ENCODE peak calls at places on chromosomes 7 and 10, in seven cellular contexts. One of them, this sample, is unnamed.

GRCh38 chr7:140403878-140404564 is at the start of gene RAB19:
- DNase-seq in HepG2: no peak
- DNase-seq in NB4: no peak
- DNase-seq in mesenchymal stem cell: no peak
- DNase-seq in SJSA1: no peak
- DNase-seq in CD8-positive, alpha-beta memory T cell: peak; percentile 43
- DNase-seq in AG09309: no peak
- DNase-seq in this sample: no peak

GRCh38 chr7:50832744-50833143 is 50.0 kb upstream of the GRB10 start:
- DNase-seq in CD8-positive, alpha-beta memory T cell: no peak
- DNase-seq in AG09309: peak; percentile 11
- DNase-seq in SJSA1: peak; percentile 57
- DNase-seq in NB4: peak; percentile 61
- DNase-seq in mesenchymal stem cell: peak; percentile 72
- DNase-seq in HepG2: no peak
- DNase-seq in this sample: no peak

GRCh38 chr7:121398246-121398645 is 2.1 kb upstream of the FAM3C start:
- DNase-seq in HepG2: peak; percentile 23
- DNase-seq in AG09309: no peak
- DNase-seq in CD8-positive, alpha-beta memory T cell: no peak
- DNase-seq in SJSA1: no peak
- DNase-seq in NB4: peak; percentile 33
- DNase-seq in mesenchymal stem cell: no peak
- DNase-seq in this sample: no peak

GRCh38 chr10:12974845-12975199 is 26.7 kb downstream of the CCDC3 start:
- DNase-seq in NB4: no peak
- DNase-seq in CD8-positive, alpha-beta memory T cell: no peak
- DNase-seq in AG09309: no peak
- DNase-seq in mesenchymal stem cell: no peak
- DNase-seq in HepG2: no peak
- DNase-seq in SJSA1: no peak
- DNase-seq in this sample: no peak

GRCh38 chr7:41508755-41509154 is 194.1 kb downstream of the INHBA start:
- DNase-seq in HepG2: no peak
- DNase-seq in AG09309: no peak
- DNase-seq in NB4: no peak
- DNase-seq in mesenchymal stem cell: peak; percentile 93
- DNase-seq in SJSA1: peak; percentile 77
- DNase-seq in CD8-positive, alpha-beta memory T cell: no peak
- DNase-seq in this sample: no peak

GRCh38 chr10:115979576-115979975 is 293.4 kb downstream of the GFRA1 start:
- DNase-seq in NB4: no peak
- DNase-seq in HepG2: no peak
- DNase-seq in SJSA1: no peak
- DNase-seq in mesenchymal stem cell: no peak
- DNase-seq in CD8-positive, alpha-beta memory T cell: no peak
- DNase-seq in AG09309: no peak
- DNase-seq in this sample: no peak

GRCh38 chr10:119693262-119693957 is 32.4 kb upstream of the INPP5F start:
- DNase-seq in NB4: peak; percentile 36
- DNase-seq in AG09309: no peak
- DNase-seq in HepG2: peak; percentile 74
- DNase-seq in mesenchymal stem cell: peak; percentile 57
- DNase-seq in SJSA1: peak; percentile 26
- DNase-seq in CD8-positive, alpha-beta memory T cell: no peak
- DNase-seq in this sample: no peak

GRCh38 chr10:96188911-96189310 is 58.8 kb downstream of the ZNF518A start:
- DNase-seq in HepG2: no peak
- DNase-seq in AG09309: no peak
- DNase-seq in CD8-positive, alpha-beta memory T cell: no peak
- DNase-seq in mesenchymal stem cell: no peak
- DNase-seq in SJSA1: no peak
- DNase-seq in NB4: no peak
- DNase-seq in this sample: no peak

GRCh38 chr10:125340871-125341270 is 180.5 kb upstream of the CTBP2 start:
- DNase-seq in AG09309: peak; percentile 10
- DNase-seq in SJSA1: no peak
- DNase-seq in HepG2: no peak
- DNase-seq in NB4: no peak
- DNase-seq in mesenchymal stem cell: peak; percentile 1
- DNase-seq in CD8-positive, alpha-beta memory T cell: no peak
- DNase-seq in this sample: peak; percentile 6

GRCh38 chr7:108459922-108460551 is 3.8 kb upstream of the NRCAM start:
- DNase-seq in mesenchymal stem cell: peak; percentile 21
- DNase-seq in AG09309: no peak
- DNase-seq in NB4: peak; percentile 55
- DNase-seq in CD8-positive, alpha-beta memory T cell: no peak
- DNase-seq in SJSA1: peak; percentile 4
- DNase-seq in HepG2: peak; percentile 38
- DNase-seq in this sample: no peak

GRCh38 chr10:71262027-71262426 is 49.7 kb downstream of the UNC5B start:
- DNase-seq in SJSA1: no peak
- DNase-seq in CD8-positive, alpha-beta memory T cell: no peak
- DNase-seq in NB4: no peak
- DNase-seq in mesenchymal stem cell: no peak
- DNase-seq in AG09309: no peak
- DNase-seq in HepG2: no peak
- DNase-seq in this sample: no peak

GRCh38 chr7:129550673-129551360 is 48.5 kb downstream of the SMKR1 start:
- DNase-seq in SJSA1: no peak
- DNase-seq in mesenchymal stem cell: no peak
- DNase-seq in CD8-positive, alpha-beta memory T cell: no peak
- DNase-seq in NB4: no peak
- DNase-seq in AG09309: peak; percentile 69
- DNase-seq in HepG2: no peak
- DNase-seq in this sample: no peak

GRCh38 chr7:32347244-32347828 is 142.8 kb downstream of the LSM5 start:
- DNase-seq in CD8-positive, alpha-beta memory T cell: no peak
- DNase-seq in NB4: peak; percentile 47
- DNase-seq in HepG2: peak; percentile 5
- DNase-seq in mesenchymal stem cell: peak; percentile 7
- DNase-seq in SJSA1: peak; percentile 16
- DNase-seq in AG09309: no peak
- DNase-seq in this sample: no peak

GRCh38 chr7:85185355-85186082 is 1.3 kb downstream of the SEMA3D start:
- DNase-seq in mesenchymal stem cell: peak; percentile 72
- DNase-seq in NB4: no peak
- DNase-seq in AG09309: no peak
- DNase-seq in SJSA1: peak; percentile 59
- DNase-seq in HepG2: no peak
- DNase-seq in CD8-positive, alpha-beta memory T cell: no peak
- DNase-seq in this sample: no peak
- H3K4me3 ChIP-seq in mesenchymal stem cell: peak overlapping the region; percentile 90
- H3K4me3 ChIP-seq in NB4: no peak overlapping the region
- H3K4me3 ChIP-seq in AG09309: peak overlapping the region; percentile 95
- H3K4me3 ChIP-seq in SJSA1: peak overlapping the region; percentile 50
- H3K4me3 ChIP-seq in HepG2: no peak overlapping the region
- H3K4me3 ChIP-seq in CD8-positive, alpha-beta memory T cell: no peak overlapping the region
- H3K4me3 ChIP-seq in this sample: peak overlapping the region; percentile 77

DNA sequence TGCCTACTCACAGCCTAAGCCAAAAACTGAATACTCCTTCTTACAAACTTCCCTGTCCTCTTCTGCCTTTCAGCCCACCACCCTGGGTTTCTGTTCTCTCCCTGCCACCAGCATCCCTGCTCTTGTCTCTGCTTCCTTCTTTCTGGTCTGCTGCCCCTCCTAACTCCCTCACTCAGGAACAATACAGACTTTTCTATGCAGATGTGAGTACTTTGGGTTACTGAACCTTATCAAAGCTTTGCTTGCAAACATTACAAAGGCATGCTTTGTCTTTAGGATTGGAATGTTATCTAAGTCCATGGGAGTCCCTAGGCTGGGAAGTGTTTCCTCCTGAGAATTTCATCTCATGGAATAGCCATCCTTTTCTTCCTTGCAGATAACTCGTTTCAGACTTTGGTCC is 28.9 kb downstream of the CNNM1 start:
- DNase-seq in AG09309: no peak
- DNase-seq in mesenchymal stem cell: no peak
- DNase-seq in CD8-positive, alpha-beta memory T cell: no peak
- DNase-seq in NB4: no peak
- DNase-seq in HepG2: peak; percentile 71
- DNase-seq in SJSA1: no peak
- DNase-seq in this sample: no peak
- H3K4me3 ChIP-seq in AG09309: no peak overlapping the region
- H3K4me3 ChIP-seq in mesenchymal stem cell: no peak overlapping the region
- H3K4me3 ChIP-seq in CD8-positive, alpha-beta memory T cell: no peak overlapping the region
- H3K4me3 ChIP-seq in NB4: no peak overlapping the region
- H3K4me3 ChIP-seq in HepG2: no peak overlapping the region
- H3K4me3 ChIP-seq in SJSA1: no peak overlapping the region
- H3K4me3 ChIP-seq in this sample: no peak overlapping the region

DNA sequence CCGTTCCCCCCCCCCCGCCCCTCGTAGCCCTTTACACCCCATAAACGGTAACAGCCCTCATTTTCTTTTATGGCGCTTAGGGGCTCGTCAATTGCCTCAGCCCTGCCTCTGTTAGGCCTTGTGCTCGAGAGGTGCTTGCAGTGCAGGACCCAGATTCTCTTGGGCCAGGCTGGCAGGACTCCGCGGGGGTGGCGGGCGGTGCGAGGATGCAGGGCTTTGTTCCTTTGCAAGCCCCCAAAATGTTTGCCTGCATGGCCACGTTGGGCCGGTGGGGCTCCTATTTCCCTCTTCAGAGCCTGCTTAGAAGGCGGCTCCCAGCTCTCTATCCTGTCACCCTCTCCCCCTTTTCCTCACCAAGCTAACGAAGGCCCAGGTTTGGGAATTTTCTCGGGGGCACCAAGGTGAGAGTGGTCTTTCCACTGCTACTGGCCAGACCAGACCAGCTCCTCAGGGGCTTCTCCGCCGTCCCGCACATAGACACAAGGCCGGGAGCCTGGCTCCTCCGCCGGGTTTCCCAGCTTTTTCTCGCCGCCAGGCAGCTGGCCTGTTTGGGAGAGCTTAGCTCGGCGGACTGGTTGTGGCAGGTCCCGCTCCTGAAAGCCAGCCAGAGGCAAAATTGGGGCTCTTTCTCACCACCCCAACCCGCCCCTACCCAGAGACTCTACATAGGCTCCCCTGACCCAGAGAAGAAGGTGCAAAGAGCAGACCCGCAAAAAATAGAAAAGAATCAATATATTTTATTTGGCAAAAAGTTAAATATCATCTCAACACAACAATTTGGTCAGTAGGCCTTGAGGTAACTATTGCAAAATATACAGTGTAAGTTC is 3.4 kb downstream of the HOXA9 start:
- DNase-seq in NB4: no peak
- DNase-seq in SJSA1: no peak
- DNase-seq in AG09309: no peak
- DNase-seq in HepG2: no peak
- DNase-seq in mesenchymal stem cell: peak; percentile 38
- DNase-seq in CD8-positive, alpha-beta memory T cell: no peak
- DNase-seq in this sample: no peak
- H3K4me3 ChIP-seq in NB4: no peak overlapping the region
- H3K4me3 ChIP-seq in SJSA1: no peak overlapping the region
- H3K4me3 ChIP-seq in AG09309: peak overlapping the region; percentile 87
- H3K4me3 ChIP-seq in HepG2: no peak overlapping the region
- H3K4me3 ChIP-seq in mesenchymal stem cell: peak overlapping the region; percentile 92
- H3K4me3 ChIP-seq in CD8-positive, alpha-beta memory T cell: no peak overlapping the region
- H3K4me3 ChIP-seq in this sample: peak overlapping the region; percentile 78

DNA sequence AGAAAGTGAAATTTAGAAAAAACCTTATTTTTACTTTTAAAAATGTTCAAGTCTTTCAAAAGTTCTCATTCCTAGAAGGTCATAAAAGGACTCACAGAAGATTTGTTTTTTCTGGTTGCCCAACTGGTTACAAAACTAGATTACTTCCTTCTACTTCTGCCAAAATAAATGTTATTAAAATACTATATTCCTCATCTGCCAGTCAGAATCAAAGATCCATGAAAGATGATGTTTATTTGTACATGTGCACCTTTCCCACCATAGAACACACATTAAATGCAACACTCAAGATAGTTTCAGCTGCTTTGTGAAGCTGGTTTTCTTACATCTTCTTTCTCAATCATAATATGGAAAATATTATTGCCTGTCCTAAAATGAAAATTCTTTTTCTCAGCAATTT is 465.4 kb downstream of the ETV1 start:
- DNase-seq in NB4: no peak
- DNase-seq in SJSA1: no peak
- DNase-seq in mesenchymal stem cell: no peak
- DNase-seq in AG09309: no peak
- DNase-seq in HepG2: no peak
- DNase-seq in CD8-positive, alpha-beta memory T cell: no peak
- DNase-seq in this sample: no peak
- H3K4me3 ChIP-seq in NB4: no peak overlapping the region
- H3K4me3 ChIP-seq in SJSA1: no peak overlapping the region
- H3K4me3 ChIP-seq in mesenchymal stem cell: no peak overlapping the region
- H3K4me3 ChIP-seq in AG09309: no peak overlapping the region
- H3K4me3 ChIP-seq in HepG2: no peak overlapping the region
- H3K4me3 ChIP-seq in CD8-positive, alpha-beta memory T cell: no peak overlapping the region
- H3K4me3 ChIP-seq in this sample: no peak overlapping the region

GRCh38 chr7:64046041-64046389 is 781 bp downstream of the ZNF727 start:
- DNase-seq in CD8-positive, alpha-beta memory T cell: no peak
- DNase-seq in HepG2: no peak
- DNase-seq in NB4: no peak
- DNase-seq in mesenchymal stem cell: no peak
- DNase-seq in AG09309: no peak
- DNase-seq in SJSA1: no peak
- DNase-seq in this sample: no peak
- H3K4me3 ChIP-seq in CD8-positive, alpha-beta memory T cell: no peak overlapping the region
- H3K4me3 ChIP-seq in HepG2: no peak overlapping the region
- H3K4me3 ChIP-seq in NB4: peak overlapping the region; percentile 66
- H3K4me3 ChIP-seq in mesenchymal stem cell: peak overlapping the region; percentile 57
- H3K4me3 ChIP-seq in AG09309: no peak overlapping the region
- H3K4me3 ChIP-seq in SJSA1: no peak overlapping the region
- H3K4me3 ChIP-seq in this sample: no peak overlapping the region

GRCh38 chr7:22219739-22220493 is 137.0 kb downstream of the RAPGEF5 start:
- DNase-seq in mesenchymal stem cell: peak; percentile 69
- DNase-seq in CD8-positive, alpha-beta memory T cell: no peak
- DNase-seq in SJSA1: no peak
- DNase-seq in HepG2: no peak
- DNase-seq in NB4: no peak
- DNase-seq in AG09309: no peak
- DNase-seq in this sample: no peak
- H3K4me3 ChIP-seq in mesenchymal stem cell: no peak overlapping the region
- H3K4me3 ChIP-seq in CD8-positive, alpha-beta memory T cell: no peak overlapping the region
- H3K4me3 ChIP-seq in SJSA1: no peak overlapping the region
- H3K4me3 ChIP-seq in HepG2: no peak overlapping the region
- H3K4me3 ChIP-seq in NB4: no peak overlapping the region
- H3K4me3 ChIP-seq in AG09309: no peak overlapping the region
- H3K4me3 ChIP-seq in this sample: no peak overlapping the region

This sample was measured in skeletal muscle cell.